ENCODE peak calls at places on chromosomes 13 and 19, in eight cellular contexts. One of them, this sample, is unnamed.

GRCh38 chr13:112686987-112687386 is 2.9 kb upstream of the ATP11A start:
- DNase-seq in kidney glomerular epithelial cell: no peak
- DNase-seq in tibial nerve: no peak
- DNase-seq in ELF-1: no peak
- DNase-seq in AG08395: no peak
- DNase-seq in stimulated activated CD4-positive, alpha-beta T cell treated with anti-CD3 and anti-CD28 coated beads, Interleukin-1b, Interleukin-23, amount 100 ng/mL, for 1 hour: no peak
- DNase-seq in GM04503: no peak
- DNase-seq in hypothalamus: no peak
- DNase-seq in this sample: no peak

GRCh38 chr13:20939662-20940061 is 37.1 kb upstream of the XPO4 start:
- DNase-seq in kidney glomerular epithelial cell: no peak
- DNase-seq in tibial nerve: no peak
- DNase-seq in ELF-1: peak
- DNase-seq in AG08395: no peak
- DNase-seq in stimulated activated CD4-positive, alpha-beta T cell treated with anti-CD3 and anti-CD28 coated beads, Interleukin-1b, Interleukin-23, amount 100 ng/mL, for 1 hour: no peak
- DNase-seq in GM04503: no peak
- DNase-seq in hypothalamus: no peak
- DNase-seq in this sample: no peak

GRCh38 chr19:47573076-47574026 is at the start of gene ZNF541:
- DNase-seq in kidney glomerular epithelial cell: no peak
- DNase-seq in tibial nerve: peak
- DNase-seq in ELF-1: peak
- DNase-seq in AG08395: peak
- DNase-seq in stimulated activated CD4-positive, alpha-beta T cell treated with anti-CD3 and anti-CD28 coated beads, Interleukin-1b, Interleukin-23, amount 100 ng/mL, for 1 hour: peak
- DNase-seq in GM04503: no peak
- DNase-seq in hypothalamus: peak
- DNase-seq in this sample: peak

GRCh38 chr13:111115841-111116500 is 861 bp downstream of the ARHGEF7 start:
- DNase-seq in kidney glomerular epithelial cell: no peak
- DNase-seq in tibial nerve: peak
- DNase-seq in ELF-1: peak
- DNase-seq in AG08395: peak
- DNase-seq in stimulated activated CD4-positive, alpha-beta T cell treated with anti-CD3 and anti-CD28 coated beads, Interleukin-1b, Interleukin-23, amount 100 ng/mL, for 1 hour: no peak
- DNase-seq in GM04503: peak
- DNase-seq in hypothalamus: no peak
- DNase-seq in this sample: no peak

GRCh38 chr19:16928916-16929315 is 40.1 kb downstream of the F2RL3 start:
- DNase-seq in kidney glomerular epithelial cell: no peak
- DNase-seq in tibial nerve: no peak
- DNase-seq in ELF-1: no peak
- DNase-seq in AG08395: no peak
- DNase-seq in stimulated activated CD4-positive, alpha-beta T cell treated with anti-CD3 and anti-CD28 coated beads, Interleukin-1b, Interleukin-23, amount 100 ng/mL, for 1 hour: no peak
- DNase-seq in GM04503: no peak
- DNase-seq in hypothalamus: no peak
- DNase-seq in this sample: no peak

GRCh38 chr13:110521946-110522345 is 39.6 kb downstream of the RAB20 start:
- DNase-seq in kidney glomerular epithelial cell: no peak
- DNase-seq in tibial nerve: peak
- DNase-seq in ELF-1: no peak
- DNase-seq in AG08395: no peak
- DNase-seq in stimulated activated CD4-positive, alpha-beta T cell treated with anti-CD3 and anti-CD28 coated beads, Interleukin-1b, Interleukin-23, amount 100 ng/mL, for 1 hour: no peak
- DNase-seq in GM04503: no peak
- DNase-seq in hypothalamus: no peak
- DNase-seq in this sample: no peak

GRCh38 chr19:21604351-21604926 is 99.0 kb downstream of the ZNF429 start:
- DNase-seq in kidney glomerular epithelial cell: peak
- DNase-seq in tibial nerve: no peak
- DNase-seq in ELF-1: peak
- DNase-seq in AG08395: peak
- DNase-seq in stimulated activated CD4-positive, alpha-beta T cell treated with anti-CD3 and anti-CD28 coated beads, Interleukin-1b, Interleukin-23, amount 100 ng/mL, for 1 hour: no peak
- DNase-seq in GM04503: peak
- DNase-seq in hypothalamus: no peak
- DNase-seq in this sample: peak

GRCh38 chr13:76886005-76886291 is 257 bp downstream of the KCTD12 start:
- DNase-seq in kidney glomerular epithelial cell: no peak
- DNase-seq in tibial nerve: no peak
- DNase-seq in ELF-1: no peak
- DNase-seq in AG08395: no peak
- DNase-seq in stimulated activated CD4-positive, alpha-beta T cell treated with anti-CD3 and anti-CD28 coated beads, Interleukin-1b, Interleukin-23, amount 100 ng/mL, for 1 hour: no peak
- DNase-seq in GM04503: no peak
- DNase-seq in hypothalamus: peak
- DNase-seq in this sample: no peak

GRCh38 chr13:113162783-113163685 is 4.6 kb downstream of the PROZ start:
- DNase-seq in kidney glomerular epithelial cell: no peak
- DNase-seq in tibial nerve: no peak
- DNase-seq in ELF-1: no peak
- DNase-seq in AG08395: no peak
- DNase-seq in stimulated activated CD4-positive, alpha-beta T cell treated with anti-CD3 and anti-CD28 coated beads, Interleukin-1b, Interleukin-23, amount 100 ng/mL, for 1 hour: no peak
- DNase-seq in GM04503: no peak
- DNase-seq in hypothalamus: no peak
- DNase-seq in this sample: peak

GRCh38 chr19:55092423-55093318 is 17.0 kb downstream of the EPS8L1 start:
- DNase-seq in kidney glomerular epithelial cell: no peak
- DNase-seq in tibial nerve: no peak
- DNase-seq in ELF-1: peak
- DNase-seq in AG08395: no peak
- DNase-seq in stimulated activated CD4-positive, alpha-beta T cell treated with anti-CD3 and anti-CD28 coated beads, Interleukin-1b, Interleukin-23, amount 100 ng/mL, for 1 hour: no peak
- DNase-seq in GM04503: no peak
- DNase-seq in hypothalamus: no peak
- DNase-seq in this sample: no peak

GRCh38 chr13:109964164-109964563 is 177.8 kb upstream of the IRS2 start:
- DNase-seq in kidney glomerular epithelial cell: no peak
- DNase-seq in tibial nerve: no peak
- DNase-seq in ELF-1: no peak
- DNase-seq in AG08395: no peak
- DNase-seq in stimulated activated CD4-positive, alpha-beta T cell treated with anti-CD3 and anti-CD28 coated beads, Interleukin-1b, Interleukin-23, amount 100 ng/mL, for 1 hour: no peak
- DNase-seq in GM04503: no peak
- DNase-seq in hypothalamus: no peak
- DNase-seq in this sample: no peak

GRCh38 chr13:79972066-79972569 is 368.8 kb downstream of the SPRY2 start:
- DNase-seq in kidney glomerular epithelial cell: no peak
- DNase-seq in tibial nerve: no peak
- DNase-seq in ELF-1: no peak
- DNase-seq in AG08395: no peak
- DNase-seq in stimulated activated CD4-positive, alpha-beta T cell treated with anti-CD3 and anti-CD28 coated beads, Interleukin-1b, Interleukin-23, amount 100 ng/mL, for 1 hour: no peak
- DNase-seq in GM04503: no peak
- DNase-seq in hypothalamus: no peak
- DNase-seq in this sample: no peak

GRCh38 chr19:58578430-58578925 is 5.3 kb upstream of the MZF1 start:
- DNase-seq in kidney glomerular epithelial cell: no peak
- DNase-seq in tibial nerve: no peak
- DNase-seq in ELF-1: no peak
- DNase-seq in AG08395: no peak
- DNase-seq in stimulated activated CD4-positive, alpha-beta T cell treated with anti-CD3 and anti-CD28 coated beads, Interleukin-1b, Interleukin-23, amount 100 ng/mL, for 1 hour: no peak
- DNase-seq in GM04503: no peak
- DNase-seq in hypothalamus: no peak
- DNase-seq in this sample: peak

GRCh38 chr13:98144501-98145350 is 1.8 kb downstream of the FARP1 start:
- DNase-seq in kidney glomerular epithelial cell: peak
- DNase-seq in tibial nerve: no peak
- DNase-seq in ELF-1: peak
- DNase-seq in AG08395: peak
- DNase-seq in stimulated activated CD4-positive, alpha-beta T cell treated with anti-CD3 and anti-CD28 coated beads, Interleukin-1b, Interleukin-23, amount 100 ng/mL, for 1 hour: no peak
- DNase-seq in GM04503: no peak
- DNase-seq in hypothalamus: no peak
- DNase-seq in this sample: no peak

GRCh38 chr13:46575843-46576242 is 22.9 kb downstream of the LRCH1 start:
- DNase-seq in kidney glomerular epithelial cell: peak
- DNase-seq in tibial nerve: no peak
- DNase-seq in ELF-1: no peak
- DNase-seq in AG08395: peak
- DNase-seq in stimulated activated CD4-positive, alpha-beta T cell treated with anti-CD3 and anti-CD28 coated beads, Interleukin-1b, Interleukin-23, amount 100 ng/mL, for 1 hour: no peak
- DNase-seq in GM04503: peak
- DNase-seq in hypothalamus: no peak
- DNase-seq in this sample: no peak

GRCh38 chr13:84864341-84864740 is 934.9 kb downstream of the SLITRK6 start:
- DNase-seq in kidney glomerular epithelial cell: no peak
- DNase-seq in tibial nerve: no peak
- DNase-seq in ELF-1: no peak
- DNase-seq in AG08395: no peak
- DNase-seq in stimulated activated CD4-positive, alpha-beta T cell treated with anti-CD3 and anti-CD28 coated beads, Interleukin-1b, Interleukin-23, amount 100 ng/mL, for 1 hour: no peak
- DNase-seq in GM04503: no peak
- DNase-seq in hypothalamus: no peak
- DNase-seq in this sample: no peak

GRCh38 chr13:51632643-51633357 is 48.5 kb downstream of the WDFY2 start:
- DNase-seq in kidney glomerular epithelial cell: no peak
- DNase-seq in tibial nerve: no peak
- DNase-seq in ELF-1: peak
- DNase-seq in AG08395: no peak
- DNase-seq in stimulated activated CD4-positive, alpha-beta T cell treated with anti-CD3 and anti-CD28 coated beads, Interleukin-1b, Interleukin-23, amount 100 ng/mL, for 1 hour: no peak
- DNase-seq in GM04503: no peak
- DNase-seq in hypothalamus: peak
- DNase-seq in this sample: no peak

GRCh38 chr13:112898786-112899617 is 70.0 kb upstream of the MCF2L start:
- DNase-seq in kidney glomerular epithelial cell: no peak
- DNase-seq in tibial nerve: no peak
- DNase-seq in ELF-1: peak
- DNase-seq in AG08395: no peak
- DNase-seq in stimulated activated CD4-positive, alpha-beta T cell treated with anti-CD3 and anti-CD28 coated beads, Interleukin-1b, Interleukin-23, amount 100 ng/mL, for 1 hour: no peak
- DNase-seq in GM04503: no peak
- DNase-seq in hypothalamus: no peak
- DNase-seq in this sample: no peak

GRCh38 chr19:55451522-55452380 is 8.7 kb upstream of the SHISA7 start:
- DNase-seq in kidney glomerular epithelial cell: no peak
- DNase-seq in tibial nerve: no peak
- DNase-seq in ELF-1: no peak
- DNase-seq in AG08395: no peak
- DNase-seq in stimulated activated CD4-positive, alpha-beta T cell treated with anti-CD3 and anti-CD28 coated beads, Interleukin-1b, Interleukin-23, amount 100 ng/mL, for 1 hour: no peak
- DNase-seq in GM04503: no peak
- DNase-seq in hypothalamus: no peak
- DNase-seq in this sample: no peak

GRCh38 chr19:40150170-40150569 is 41.1 kb upstream of the MAP3K10 start:
- DNase-seq in kidney glomerular epithelial cell: no peak
- DNase-seq in tibial nerve: no peak
- DNase-seq in ELF-1: no peak
- DNase-seq in AG08395: no peak
- DNase-seq in stimulated activated CD4-positive, alpha-beta T cell treated with anti-CD3 and anti-CD28 coated beads, Interleukin-1b, Interleukin-23, amount 100 ng/mL, for 1 hour: no peak
- DNase-seq in GM04503: peak
- DNase-seq in hypothalamus: no peak
- DNase-seq in this sample: no peak

GRCh38 chr19:28242317-28242927 is 970.5 kb downstream of the UQCRFS1 start:
- DNase-seq in kidney glomerular epithelial cell: peak
- DNase-seq in tibial nerve: peak
- DNase-seq in ELF-1: peak
- DNase-seq in AG08395: peak
- DNase-seq in stimulated activated CD4-positive, alpha-beta T cell treated with anti-CD3 and anti-CD28 coated beads, Interleukin-1b, Interleukin-23, amount 100 ng/mL, for 1 hour: no peak
- DNase-seq in GM04503: no peak
- DNase-seq in hypothalamus: no peak
- DNase-seq in this sample: no peak

GRCh38 chr19:6983448-6983847 is 37.8 kb downstream of the MBD3L2B start:
- DNase-seq in kidney glomerular epithelial cell: no peak
- DNase-seq in tibial nerve: no peak
- DNase-seq in ELF-1: no peak
- DNase-seq in AG08395: no peak
- DNase-seq in stimulated activated CD4-positive, alpha-beta T cell treated with anti-CD3 and anti-CD28 coated beads, Interleukin-1b, Interleukin-23, amount 100 ng/mL, for 1 hour: no peak
- DNase-seq in GM04503: no peak
- DNase-seq in hypothalamus: no peak
- DNase-seq in this sample: no peak

GRCh38 chr19:10353793-10354391 is 14.5 kb upstream of the ICAM3 start:
- DNase-seq in kidney glomerular epithelial cell: no peak
- DNase-seq in tibial nerve: peak
- DNase-seq in ELF-1: peak
- DNase-seq in AG08395: no peak
- DNase-seq in stimulated activated CD4-positive, alpha-beta T cell treated with anti-CD3 and anti-CD28 coated beads, Interleukin-1b, Interleukin-23, amount 100 ng/mL, for 1 hour: no peak
- DNase-seq in GM04503: no peak
- DNase-seq in hypothalamus: no peak
- DNase-seq in this sample: peak

GRCh38 chr19:920051-920857 is 3.1 kb downstream of the KISS1R start:
- DNase-seq in kidney glomerular epithelial cell: no peak
- DNase-seq in tibial nerve: no peak
- DNase-seq in ELF-1: peak
- DNase-seq in AG08395: no peak
- DNase-seq in stimulated activated CD4-positive, alpha-beta T cell treated with anti-CD3 and anti-CD28 coated beads, Interleukin-1b, Interleukin-23, amount 100 ng/mL, for 1 hour: peak
- DNase-seq in GM04503: no peak
- DNase-seq in hypothalamus: no peak
- DNase-seq in this sample: peak

GRCh38 chr13:24254151-24254810 is 55.1 kb upstream of the C1QTNF9 start:
- DNase-seq in kidney glomerular epithelial cell: no peak
- DNase-seq in tibial nerve: no peak
- DNase-seq in ELF-1: no peak
- DNase-seq in AG08395: no peak
- DNase-seq in stimulated activated CD4-positive, alpha-beta T cell treated with anti-CD3 and anti-CD28 coated beads, Interleukin-1b, Interleukin-23, amount 100 ng/mL, for 1 hour: peak
- DNase-seq in GM04503: no peak
- DNase-seq in hypothalamus: no peak
- DNase-seq in this sample: peak

GRCh38 chr19:50607874-50608785 is 31.6 kb downstream of the SYT3 start:
- DNase-seq in kidney glomerular epithelial cell: peak
- DNase-seq in tibial nerve: peak
- DNase-seq in ELF-1: peak
- DNase-seq in AG08395: peak
- DNase-seq in stimulated activated CD4-positive, alpha-beta T cell treated with anti-CD3 and anti-CD28 coated beads, Interleukin-1b, Interleukin-23, amount 100 ng/mL, for 1 hour: no peak
- DNase-seq in GM04503: no peak
- DNase-seq in hypothalamus: peak
- DNase-seq in this sample: peak

GRCh38 chr19:45497791-45498190 is 452 bp upstream of the PPM1N start:
- DNase-seq in kidney glomerular epithelial cell: no peak
- DNase-seq in tibial nerve: no peak
- DNase-seq in ELF-1: peak
- DNase-seq in AG08395: no peak
- DNase-seq in stimulated activated CD4-positive, alpha-beta T cell treated with anti-CD3 and anti-CD28 coated beads, Interleukin-1b, Interleukin-23, amount 100 ng/mL, for 1 hour: no peak
- DNase-seq in GM04503: no peak
- DNase-seq in hypothalamus: no peak
- DNase-seq in this sample: no peak

GRCh38 chr19:11265785-11266236 is 3.5 kb upstream of the DOCK6 start:
- DNase-seq in kidney glomerular epithelial cell: no peak
- DNase-seq in tibial nerve: no peak
- DNase-seq in ELF-1: no peak
- DNase-seq in AG08395: no peak
- DNase-seq in stimulated activated CD4-positive, alpha-beta T cell treated with anti-CD3 and anti-CD28 coated beads, Interleukin-1b, Interleukin-23, amount 100 ng/mL, for 1 hour: no peak
- DNase-seq in GM04503: no peak
- DNase-seq in hypothalamus: no peak
- DNase-seq in this sample: no peak

GRCh38 chr19:14090509-14091085 is at the start of gene SAMD1:
- DNase-seq in kidney glomerular epithelial cell: peak
- DNase-seq in tibial nerve: peak
- DNase-seq in ELF-1: no peak
- DNase-seq in AG08395: peak
- DNase-seq in stimulated activated CD4-positive, alpha-beta T cell treated with anti-CD3 and anti-CD28 coated beads, Interleukin-1b, Interleukin-23, amount 100 ng/mL, for 1 hour: peak
- DNase-seq in GM04503: no peak
- DNase-seq in hypothalamus: no peak
- DNase-seq in this sample: peak

GRCh38 chr13:98977568-98978270 is at the start of gene DOCK9:
- DNase-seq in kidney glomerular epithelial cell: peak
- DNase-seq in tibial nerve: peak
- DNase-seq in ELF-1: peak
- DNase-seq in AG08395: peak
- DNase-seq in stimulated activated CD4-positive, alpha-beta T cell treated with anti-CD3 and anti-CD28 coated beads, Interleukin-1b, Interleukin-23, amount 100 ng/mL, for 1 hour: no peak
- DNase-seq in GM04503: no peak
- DNase-seq in hypothalamus: peak
- DNase-seq in this sample: no peak

GRCh38 chr13:111854403-111854802 is 212.5 kb upstream of the SOX1 start:
- DNase-seq in kidney glomerular epithelial cell: no peak
- DNase-seq in tibial nerve: no peak
- DNase-seq in ELF-1: no peak
- DNase-seq in AG08395: no peak
- DNase-seq in stimulated activated CD4-positive, alpha-beta T cell treated with anti-CD3 and anti-CD28 coated beads, Interleukin-1b, Interleukin-23, amount 100 ng/mL, for 1 hour: no peak
- DNase-seq in GM04503: no peak
- DNase-seq in hypothalamus: no peak
- DNase-seq in this sample: no peak

GRCh38 chr13:92590503-92590908 is 636.1 kb upstream of the GPC6 start:
- DNase-seq in kidney glomerular epithelial cell: peak
- DNase-seq in tibial nerve: no peak
- DNase-seq in ELF-1: no peak
- DNase-seq in AG08395: no peak
- DNase-seq in stimulated activated CD4-positive, alpha-beta T cell treated with anti-CD3 and anti-CD28 coated beads, Interleukin-1b, Interleukin-23, amount 100 ng/mL, for 1 hour: no peak
- DNase-seq in GM04503: no peak
- DNase-seq in hypothalamus: no peak
- DNase-seq in this sample: no peak

GRCh38 chr13:99737456-99737855 is 234.1 kb downstream of the ZIC5 start:
- DNase-seq in kidney glomerular epithelial cell: no peak
- DNase-seq in tibial nerve: no peak
- DNase-seq in ELF-1: no peak
- DNase-seq in AG08395: no peak
- DNase-seq in stimulated activated CD4-positive, alpha-beta T cell treated with anti-CD3 and anti-CD28 coated beads, Interleukin-1b, Interleukin-23, amount 100 ng/mL, for 1 hour: no peak
- DNase-seq in GM04503: no peak
- DNase-seq in hypothalamus: no peak
- DNase-seq in this sample: no peak